ENCODE peak calls at places on chromosomes 13 and 19, in seven cellular contexts. T is NCI-H446 treated with DMSO at 0.1 percent for 48 hours; B is stimulated activated CD8-positive, alpha-beta memory T cell treated with anti-CD3 and anti-CD28 coated beads, Interleukin-15, amount 100 ng/mL, for 4 hours; S is MM.1S; V is effector memory CD4-positive, alpha-beta T cell; C is AG08395; G is CD4-positive, alpha-beta T cell. X is an unnamed sample.

GRCh38 chr13:43804461-43805070 is 17.8 kb upstream of the ENOX1 start:
- DNase-seq in B (no peak), C (peak), T (peak), S (peak), V (no peak), G (no peak), X (peak)

GRCh38 chr19:43700368-43701015 is 15.4 kb upstream of the IRGC start:
- DNase-seq in G (no peak), S (peak), V (no peak), B (no peak), T (no peak), C (peak), X (no peak)

GRCh38 chr13:72255908-72256307 is 388.9 kb upstream of the DACH1 start:
- DNase-seq in T (peak), C (peak), G (no peak), V (no peak), B (no peak), S (peak), X (peak)

GRCh38 chr13:49791753-49792549 is 531 bp downstream of the KPNA3 start:
- DNase-seq in B (peak), T (no peak), S (peak), C (peak), G (peak), V (peak), X (peak)

GRCh38 chr19:34428549-34429285 is 536 bp downstream of the UBA2 start:
- DNase-seq in T (no peak), B (no peak), S (peak), C (peak), V (no peak), G (peak), X (peak)

GRCh38 chr13:30186644-30187431 is 120.5 kb downstream of the KATNAL1 start:
- DNase-seq in T (no peak), G (no peak), S (no peak), B (no peak), V (no peak), C (no peak), X (peak)

GRCh38 chr13:35764359-35765015 is 288.0 kb upstream of the MAB21L1 start:
- DNase-seq in S (no peak), V (no peak), C (peak), G (no peak), B (no peak), T (no peak), X (no peak)

GRCh38 chr13:98743377-98743776 is 9.1 kb downstream of the SLC15A1 start:
- DNase-seq in S (no peak), C (no peak), G (no peak), B (no peak), V (no peak), T (no peak), X (no peak)